ENCODE peak calls at places on chromosomes 4 and X, in four cellular contexts. K, P, T and F are unnamed samples.

GRCh38 chr4:1899149-1900086 is 28.2 kb downstream of the NSD2 start:
- DNase-seq in K (peak), P (peak), T (peak), F (peak)

GRCh38 chr4:158255727-158256324 is 45.5 kb downstream of the TMEM144 start:
- DNase-seq in K (peak), P (peak), T (no peak), F (no peak)

GRCh38 chr4:153684182-153685073 is at the start of gene TLR2:
- DNase-seq in K (no peak), P (peak), T (peak), F (no peak)

GRCh38 chr4:47667552-47667951 is 170.3 kb downstream of the CORIN start:
- DNase-seq in K (no peak), P (no peak), T (no peak), F (no peak)

GRCh38 chrX:18674417-18674787 is 2.5 kb upstream of the RS1 start:
- DNase-seq in K (no peak), P (no peak), T (no peak), F (no peak)

GRCh38 chr4:83219344-83219990 is 65.1 kb downstream of the COQ2 start:
- DNase-seq in K (no peak), P (no peak), T (no peak), F (no peak)

GRCh38 chr4:8188743-8189550 is 10.1 kb upstream of the SH3TC1 start:
- DNase-seq in K (no peak), P (peak), T (peak), F (no peak)

GRCh38 chr4:142405021-142405991 is 440.8 kb downstream of the INPP4B start:
- DNase-seq in K (peak), P (peak), T (peak), F (no peak)

GRCh38 chr4:182486895-182487294 is 243.7 kb downstream of the TENM3 start:
- DNase-seq in K (peak), P (no peak), T (no peak), F (no peak)

GRCh38 chr4:169293343-169294176 is 22.8 kb upstream of the SH3RF1 start:
- DNase-seq in K (no peak), P (no peak), T (no peak), F (no peak)

GRCh38 chrX:100319716-100320115 is 90.4 kb downstream of the PCDH19 start:
- DNase-seq in K (no peak), P (no peak), T (no peak), F (no peak)

GRCh38 chrX:34521563-34521962 is 135.5 kb downstream of the TMEM47 start:
- DNase-seq in K (peak), P (peak), T (no peak), F (no peak)

GRCh38 chr4:113976937-113977855 is 2.3 kb downstream of the ARSJ start:
- DNase-seq in K (peak), P (no peak), T (no peak), F (no peak)

GRCh38 chr4:48998440-48998839 is 12.4 kb downstream of the CWH43 start:
- DNase-seq in K (no peak), P (no peak), T (no peak), F (no peak)

GRCh38 chr4:13544556-13545393 is 467 bp upstream of the NKX3-2 start:
- DNase-seq in K (peak), P (peak), T (peak), F (peak)

GRCh38 chrX:132614297-132614696 is 125.5 kb upstream of the MBNL3 start:
- DNase-seq in K (no peak), P (peak), T (no peak), F (peak)

GRCh38 chr4:27684501-27685077 is 823.9 kb downstream of the STIM2 start:
- DNase-seq in K (peak), P (peak), T (no peak), F (peak)
- TF ChIP-seq CTCF in K (peak), P (peak), T (peak), F (peak)

DNA sequence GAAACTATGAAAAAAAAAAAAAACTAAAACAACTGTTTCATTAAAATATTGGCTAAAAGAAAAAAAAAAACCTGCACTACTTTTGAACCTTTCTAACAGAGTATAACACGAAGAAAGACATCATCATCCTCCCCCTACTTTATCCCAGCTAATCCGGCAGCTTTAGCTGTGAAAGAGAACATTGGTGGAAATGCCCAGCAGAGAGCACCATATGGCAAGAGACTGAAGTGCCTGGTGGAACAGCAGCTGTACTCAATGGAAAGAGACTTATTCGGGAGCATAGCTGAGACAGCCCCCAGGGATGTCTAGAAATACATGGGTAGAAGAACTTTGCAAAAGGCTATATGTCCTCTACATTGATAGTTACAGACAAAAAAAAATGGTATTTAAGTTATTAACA is 30.3 kb downstream of the STPG2 start:
- DNase-seq in K (peak), P (peak), T (no peak), F (no peak)
- TF ChIP-seq CTCF in K (peak), P (peak), T (no peak), F (peak)

DNA sequence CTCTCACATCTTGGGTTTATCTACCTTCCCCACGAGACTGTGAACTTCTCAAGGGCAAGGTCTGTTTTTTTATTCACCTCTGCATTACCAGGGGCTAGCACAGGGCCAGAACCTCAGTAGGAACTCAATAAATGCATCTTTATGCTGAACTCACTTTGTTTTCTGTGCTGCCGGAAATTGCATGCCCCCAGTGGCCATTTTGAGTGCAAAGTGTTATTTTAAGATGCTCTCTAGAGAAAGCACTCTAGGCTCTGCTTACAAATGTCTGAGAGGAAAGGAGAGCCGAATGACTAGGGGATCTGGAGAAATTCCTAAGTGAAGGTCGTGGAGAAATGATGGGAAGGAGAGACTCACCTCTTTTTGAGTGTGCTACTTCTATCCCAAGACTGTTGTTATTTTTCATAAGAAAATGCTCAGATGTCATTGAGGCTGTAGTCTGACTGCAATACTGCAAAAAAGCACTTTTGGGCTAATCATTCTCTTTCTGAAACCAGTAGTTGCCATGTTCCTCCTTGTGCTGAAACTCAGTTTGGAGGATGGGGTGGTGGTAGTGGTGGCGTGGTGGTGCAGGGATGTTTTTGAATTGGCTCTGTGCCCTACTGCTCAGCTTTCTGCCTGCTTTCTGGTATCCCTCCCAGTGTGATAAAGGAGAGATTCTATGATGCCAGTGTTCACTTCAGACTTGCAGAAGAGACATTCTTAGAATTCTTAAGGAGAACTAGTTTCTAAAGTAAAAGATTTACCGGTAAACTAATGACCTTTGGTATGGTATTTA is 41.3 kb downstream of the DOCK11 start:
- DNase-seq in K (peak), P (peak), T (no peak), F (peak)
- TF ChIP-seq CTCF in K (peak), P (peak), T (no peak), F (peak)

DNA sequence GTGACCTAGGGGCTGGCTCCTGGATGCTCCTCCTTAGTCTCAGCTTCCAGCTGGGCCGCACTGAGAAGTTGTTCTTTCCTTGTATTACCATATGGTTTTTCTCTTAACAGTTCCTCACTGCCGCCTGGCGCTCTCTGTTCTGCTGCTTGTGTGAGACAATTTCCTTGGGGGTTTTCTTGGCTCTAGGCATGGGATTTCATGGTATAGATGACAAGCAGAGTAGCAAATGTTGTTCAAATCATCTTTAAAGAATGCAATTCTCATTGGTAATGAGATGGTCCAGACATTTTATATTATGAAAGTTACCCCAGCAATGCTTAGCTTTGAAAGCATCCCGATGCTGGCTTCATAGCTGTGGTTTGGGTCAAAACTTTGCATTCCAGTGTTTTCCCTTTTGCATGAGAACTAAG is 37.6 kb downstream of the SEPTIN11 start:
- DNase-seq in K (peak), P (no peak), T (no peak), F (no peak)
- TF ChIP-seq CTCF in K (peak), P (no peak), T (no peak), F (no peak)